ENCODE peak calls at places on chromosomes 3 and 15, in ten cellular contexts. D, C, H, G, N, L, S, O, M and B are unnamed samples.

GRCh38 chr15:48370460-48370859 is 39.2 kb downstream of the DUT start:
- DNase-seq in D (no peak), C (no peak), H (no peak), G (no peak), N (no peak), L (no peak), S (no peak), O (no peak), M (peak; percentile 66), B (peak; percentile 26)

GRCh38 chr15:43025150-43025549 is 80.7 kb downstream of the UBR1 start:
- DNase-seq in D (no peak), C (no peak), H (no peak), G (no peak), N (no peak), L (no peak), S (no peak), O (no peak), M (no peak), B (no peak)

GRCh38 chr3:29677421-29677820 is 396.6 kb downstream of the RBMS3 start:
- DNase-seq in D (no peak), C (no peak), H (no peak), G (no peak), N (no peak), L (no peak), S (no peak), O (no peak), M (no peak), B (no peak)

GRCh38 chr15:71385469-71385868 is 270.2 kb downstream of the THSD4 start:
- DNase-seq in D (no peak), C (no peak), H (no peak), G (peak; percentile 1), N (no peak), L (no peak), S (no peak), O (peak; percentile 18), M (no peak), B (no peak)

GRCh38 chr3:5806192-5806591 is 618.7 kb downstream of the EDEM1 start:
- DNase-seq in D (no peak), C (no peak), H (peak; percentile 30), G (no peak), N (no peak), L (no peak), S (no peak), O (no peak), M (no peak), B (no peak)

GRCh38 chr3:53156368-53156834 is 4.6 kb upstream of the PRKCD start:
- DNase-seq in D (peak; percentile 69), C (no peak), H (no peak), G (no peak), N (peak; percentile 78), L (no peak), S (no peak), O (no peak), M (no peak), B (no peak)

GRCh38 chr15:101193063-101193712 is 58.7 kb downstream of the CHSY1 start:
- DNase-seq in D (no peak), C (no peak), H (no peak), G (peak; percentile 45), N (no peak), L (no peak), S (peak; percentile 81), O (no peak), M (peak; percentile 47), B (no peak)

GRCh38 chr15:40511472-40512133 is 40.8 kb downstream of the CHST14 start:
- DNase-seq in D (peak; percentile 78), C (no peak), H (no peak), G (no peak), N (peak; percentile 90), L (no peak), S (peak; percentile 93), O (no peak), M (peak; percentile 61), B (no peak)

GRCh38 chr3:71176366-71176765 is 407.2 kb downstream of the FOXP1 start:
- DNase-seq in D (no peak), C (no peak), H (no peak), G (no peak), N (no peak), L (no peak), S (no peak), O (no peak), M (no peak), B (no peak)

GRCh38 chr3:62876064-62876463 is 848 bp upstream of the CADPS start:
- DNase-seq in D (peak; percentile 35), C (peak; percentile 65), H (peak; percentile 57), G (no peak), N (peak; percentile 62), L (no peak), S (peak; percentile 63), O (peak; percentile 43), M (peak; percentile 76), B (no peak)

GRCh38 chr3:184241447-184242296 is 7.1 kb downstream of the ALG3 start:
- DNase-seq in D (peak; percentile 68), C (peak; percentile 75), H (peak; percentile 56), G (no peak), N (peak; percentile 74), L (no peak), S (peak; percentile 64), O (peak; percentile 81), M (peak; percentile 74), B (no peak)

GRCh38 chr3:186452517-186452916 is 90.5 kb upstream of the DGKG start:
- DNase-seq in D (no peak), C (no peak), H (no peak), G (no peak), N (no peak), L (no peak), S (no peak), O (no peak), M (peak; percentile 59), B (peak; percentile 52)